ENCODE peak calls at places on chromosomes 3 and 15, in nine cellular contexts. F is right lobe of liver, D is PC-3, R is hepatocyte, O is fibroblast of lung, J is Panc1, E is esophagus squamous epithelium, P is ovary, H is right atrium auricular region. M is an unnamed sample.

GRCh38 chr3:4687167-4687566 is 194.0 kb downstream of the ITPR1 start:
- DNase-seq in R (peak; percentile 58), E (no peak), H (no peak), F (no peak), P (no peak), O (peak; percentile 59), J (no peak), D (peak; percentile 6), M (no peak)

GRCh38 chr3:114758828-114759709 is 388.0 kb downstream of the ZBTB20 start:
- DNase-seq in H (no peak), F (no peak), O (peak; percentile 52), P (no peak), E (no peak), D (no peak), R (peak; percentile 11), J (no peak), M (no peak)

GRCh38 chr3:77514766-77515165 is 474.9 kb downstream of the ROBO2 start:
- DNase-seq in P (no peak), D (no peak), H (no peak), F (no peak), O (no peak), J (no peak), E (no peak), R (no peak), M (no peak)

GRCh38 chr15:76147906-76148553 is 88.2 kb downstream of the TMEM266 start:
- DNase-seq in J (peak; percentile 27), E (no peak), H (no peak), O (no peak), R (peak; percentile 79), F (peak; percentile 58), P (peak; percentile 77), D (peak; percentile 79), M (no peak)

GRCh38 chr3:130093741-130094391 is 12.2 kb downstream of the ALG1L2 start:
- DNase-seq in H (no peak), J (no peak), D (no peak), F (no peak), P (no peak), O (no peak), E (no peak), R (no peak), M (no peak)

GRCh38 chr15:83955806-83956265 is 279.7 kb upstream of the GOLGA6L4 start:
- DNase-seq in R (no peak), P (no peak), H (no peak), E (no peak), D (no peak), O (no peak), F (no peak), J (no peak), M (no peak)

GRCh38 chr3:125310623-125311076 is 64.5 kb downstream of the ZNF148 start:
- DNase-seq in H (no peak), E (no peak), O (no peak), P (no peak), R (no peak), F (peak; percentile 35), J (no peak), D (no peak), M (no peak)

GRCh38 chr3:132549890-132550578 is 47.0 kb upstream of the ACKR4 start:
- DNase-seq in R (no peak), O (peak; percentile 87), J (no peak), P (no peak), E (no peak), F (no peak), D (peak; percentile 85), H (no peak), M (no peak)

GRCh38 chr3:70726966-70727365 is 414.5 kb upstream of the MDFIC2 start:
- DNase-seq in D (peak; percentile 22), P (no peak), R (no peak), J (no peak), O (peak; percentile 93), E (no peak), F (no peak), H (no peak), M (no peak)

GRCh38 chr15:79025201-79025600 is 65.4 kb downstream of the RASGRF1 start:
- DNase-seq in E (no peak), R (no peak), F (no peak), P (no peak), O (no peak), J (no peak), H (no peak), D (no peak), M (no peak)
- TF ChIP-seq CTCF in E (no peak), R (no peak), F (no peak), P (no peak), O (no peak), J (no peak), H (peak; percentile 23), D (peak; percentile 36), M (peak; percentile 12)

GRCh38 chr3:74646094-74646493 is 31.6 kb upstream of the CNTN3 start:
- DNase-seq in P (no peak), J (no peak), E (no peak), R (no peak), D (no peak), O (no peak), H (no peak), F (no peak), M (no peak)

GRCh38 chr3:74648102-74648501 is 33.6 kb upstream of the CNTN3 start:
- DNase-seq in H (no peak), R (no peak), E (no peak), F (no peak), P (no peak), D (no peak), J (no peak), O (no peak), M (no peak)

GRCh38 chr3:74643636-74644035 is 29.2 kb upstream of the CNTN3 start:
- DNase-seq in O (no peak), F (no peak), J (no peak), E (no peak), P (peak; percentile 80), D (no peak), R (peak; percentile 69), H (peak; percentile 63), M (peak; percentile 66)

GRCh38 chr3:74639681-74640080 is 25.2 kb upstream of the CNTN3 start:
- DNase-seq in F (no peak), J (no peak), R (no peak), H (no peak), O (peak; percentile 5), E (no peak), D (no peak), P (no peak), M (no peak)

DNA sequence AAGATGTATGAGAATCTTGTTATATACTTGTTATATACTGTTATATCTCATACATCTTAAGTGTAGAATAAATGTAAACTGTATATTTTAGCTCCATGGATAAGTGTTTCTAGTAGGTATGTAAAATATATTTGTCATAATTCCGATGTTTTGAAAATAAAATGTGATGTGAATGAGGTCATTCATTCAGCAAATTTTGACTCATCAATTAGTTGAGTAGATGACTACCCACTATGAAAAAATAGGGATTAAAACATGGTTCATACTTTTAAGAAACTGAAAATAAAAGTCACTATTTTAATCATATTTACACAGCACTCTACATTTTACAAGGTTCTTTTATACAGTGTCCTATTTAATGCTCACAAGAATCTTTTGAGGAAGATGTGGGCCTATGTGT is 28.4 kb upstream of the CNTN3 start:
- DNase-seq in J (no peak), O (peak; percentile 3), H (no peak), F (no peak), D (no peak), P (no peak), E (no peak), R (no peak), M (no peak)
- H3K27ac ChIP-seq in J (no peak overlapping the region), O (no peak overlapping the region), H (peak overlapping the region; percentile 94), F (peak overlapping the region; percentile 57), D (no peak overlapping the region), P (peak overlapping the region; percentile 33), E (no peak overlapping the region), R (peak overlapping the region; percentile 83), M (peak overlapping the region; percentile 89)

DNA sequence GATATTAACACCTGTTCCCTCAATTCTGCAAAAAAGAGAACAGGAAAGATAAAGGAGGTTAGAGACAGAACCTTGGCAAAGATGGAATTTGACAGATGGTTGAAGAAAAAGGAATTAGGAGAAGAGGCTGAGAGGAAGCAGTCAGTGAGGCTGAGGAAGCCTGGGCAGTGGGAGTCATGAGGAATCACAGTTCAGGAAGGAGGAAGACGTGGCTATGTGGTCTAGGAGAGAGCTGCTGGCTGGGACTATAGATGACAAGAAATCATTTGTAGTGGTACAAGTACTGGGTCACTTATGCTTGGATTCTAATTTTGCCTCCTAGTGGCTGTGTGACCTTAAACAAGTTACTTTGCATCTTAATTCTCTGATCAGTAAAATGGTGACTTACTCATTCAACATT is 49.0 kb downstream of the LARS2 start:
- DNase-seq in H (no peak), O (no peak), R (no peak), F (no peak), J (no peak), E (no peak), P (no peak), D (peak; percentile 9), M (no peak)
- TF ChIP-seq CTCF in H (no peak), O (no peak), R (no peak), F (no peak), J (no peak), E (no peak), P (no peak), D (peak; percentile 47), M (no peak)

GRCh38 chr15:90906181-90906849 is 3.2 kb downstream of the MAN2A2 start:
- DNase-seq in D (no peak), F (no peak), J (no peak), E (no peak), R (no peak), P (no peak), H (no peak), O (no peak), M (no peak)

GRCh38 chr15:90905306-90906180 is 2.4 kb downstream of the MAN2A2 start:
- DNase-seq in D (no peak), E (no peak), J (no peak), P (no peak), R (no peak), O (no peak), H (no peak), F (peak; percentile 15), M (no peak)

GRCh38 chr15:90909976-90910375 is 6.9 kb downstream of the MAN2A2 start:
- DNase-seq in E (no peak), D (no peak), O (no peak), J (no peak), F (no peak), P (no peak), R (no peak), H (no peak), M (no peak)

GRCh38 chr15:90907051-90907660 is 4.1 kb downstream of the MAN2A2 start:
- DNase-seq in P (no peak), J (no peak), F (peak; percentile 13), H (no peak), O (no peak), R (no peak), D (no peak), E (no peak), M (no peak)

DNA sequence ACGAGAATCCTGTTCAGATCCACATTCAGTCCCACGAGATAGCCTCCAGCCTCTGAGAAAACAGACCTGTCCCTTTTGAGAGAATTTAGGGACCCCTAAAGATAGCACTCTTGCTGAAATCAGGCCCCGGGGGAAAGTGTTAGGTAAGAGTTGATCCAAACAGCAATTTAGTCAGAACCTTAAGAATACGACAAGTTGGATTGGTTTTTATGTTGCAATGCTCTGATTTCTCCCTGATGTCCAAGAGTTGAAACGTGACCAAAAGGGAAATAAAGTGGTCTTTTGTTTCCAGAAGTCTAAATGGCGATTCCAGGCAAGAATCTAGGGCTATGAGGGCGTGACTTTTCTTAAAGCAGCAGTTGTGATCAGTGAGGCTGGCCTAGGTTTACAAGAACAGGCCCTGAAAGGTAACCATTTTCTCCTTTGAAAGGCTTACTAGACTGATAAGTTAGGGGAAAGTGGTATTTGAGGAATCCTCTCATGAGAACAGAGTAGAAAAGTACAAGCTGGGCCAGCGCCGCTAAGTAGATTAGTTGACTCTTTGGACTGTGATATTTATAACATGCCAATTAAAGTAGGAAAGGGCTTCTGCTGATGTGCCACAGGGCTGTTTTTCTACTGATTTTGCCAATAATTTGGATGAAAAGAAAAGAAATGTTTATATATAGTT is 4.9 kb downstream of the MAN2A2 start:
- DNase-seq in P (no peak), J (no peak), D (no peak), R (no peak), H (no peak), O (no peak), F (no peak), E (no peak), M (no peak)
- H3K27ac ChIP-seq in P (no peak overlapping the region), J (no peak overlapping the region), D (no peak overlapping the region), R (no peak overlapping the region), H (peak overlapping the region; percentile 91), O (no peak overlapping the region), F (no peak overlapping the region), E (no peak overlapping the region), M (peak overlapping the region; percentile 86)